ENCODE peak calls at places on chromosome 17, in five cellular contexts. N is trophoblast cell, V is mesenchymal stem cell, E is neuronal stem cell, L is H1. I is an unnamed sample.

GRCh38 chr17:71530227-71530626 is 590.6 kb upstream of the SOX9 start:
- DNase-seq in N (no peak), V (no peak), E (no peak), L (no peak), I (no peak)

GRCh38 chr17:55444471-55445441 is 23.1 kb upstream of the MMD start:
- DNase-seq in N (no peak), V (peak), E (no peak), L (no peak), I (no peak)

GRCh38 chr17:62714016-62714777 is 86.7 kb downstream of the MRC2 start:
- DNase-seq in N (peak), V (no peak), E (no peak), L (no peak), I (peak)

GRCh38 chr17:61968757-61969156 is 41.0 kb upstream of the INTS2 start:
- DNase-seq in N (no peak), V (no peak), E (no peak), L (no peak), I (no peak)

GRCh38 chr17:28612936-28613872 is 781 bp downstream of the RSKR start:
- DNase-seq in N (peak), V (peak), E (peak), L (no peak), I (peak)

GRCh38 chr17:13485327-13485726 is 116.4 kb downstream of the HS3ST3A1 start:
- DNase-seq in N (peak), V (no peak), E (no peak), L (no peak), I (no peak)

GRCh38 chr17:17151962-17152361 is 54.2 kb downstream of the PLD6 start:
- DNase-seq in N (peak), V (peak), E (no peak), L (no peak), I (no peak)

GRCh38 chr17:78979780-78980623 is at the start of gene LGALS3BP:
- DNase-seq in N (peak), V (peak), E (peak), L (no peak), I (peak)

GRCh38 chr17:71726320-71726719 is 394.5 kb upstream of the SOX9 start:
- DNase-seq in N (no peak), V (no peak), E (no peak), L (no peak), I (no peak)

GRCh38 chr17:75814021-75814395 is 29.4 kb downstream of the UNK start:
- DNase-seq in N (no peak), V (no peak), E (no peak), L (no peak), I (no peak)

GRCh38 chr17:81328489-81328888 is 33.4 kb upstream of the SLC38A10 start:
- DNase-seq in N (no peak), V (no peak), E (no peak), L (no peak), I (no peak)

GRCh38 chr17:81392909-81393654 is 2.2 kb upstream of the BAHCC1 start:
- DNase-seq in N (peak), V (no peak), E (no peak), L (no peak), I (no peak)

GRCh38 chr17:40355804-40356758 is 8.5 kb downstream of the GJD3 start:
- DNase-seq in N (no peak), V (no peak), E (no peak), L (no peak), I (no peak)

GRCh38 chr17:28295677-28296578 is 23.1 kb upstream of the TMEM97 start:
- DNase-seq in N (no peak), V (no peak), E (no peak), L (no peak), I (no peak)

GRCh38 chr17:74772071-74772470 is 4.1 kb downstream of the NAT9 start:
- DNase-seq in N (no peak), V (no peak), E (no peak), L (no peak), I (no peak)

DNA sequence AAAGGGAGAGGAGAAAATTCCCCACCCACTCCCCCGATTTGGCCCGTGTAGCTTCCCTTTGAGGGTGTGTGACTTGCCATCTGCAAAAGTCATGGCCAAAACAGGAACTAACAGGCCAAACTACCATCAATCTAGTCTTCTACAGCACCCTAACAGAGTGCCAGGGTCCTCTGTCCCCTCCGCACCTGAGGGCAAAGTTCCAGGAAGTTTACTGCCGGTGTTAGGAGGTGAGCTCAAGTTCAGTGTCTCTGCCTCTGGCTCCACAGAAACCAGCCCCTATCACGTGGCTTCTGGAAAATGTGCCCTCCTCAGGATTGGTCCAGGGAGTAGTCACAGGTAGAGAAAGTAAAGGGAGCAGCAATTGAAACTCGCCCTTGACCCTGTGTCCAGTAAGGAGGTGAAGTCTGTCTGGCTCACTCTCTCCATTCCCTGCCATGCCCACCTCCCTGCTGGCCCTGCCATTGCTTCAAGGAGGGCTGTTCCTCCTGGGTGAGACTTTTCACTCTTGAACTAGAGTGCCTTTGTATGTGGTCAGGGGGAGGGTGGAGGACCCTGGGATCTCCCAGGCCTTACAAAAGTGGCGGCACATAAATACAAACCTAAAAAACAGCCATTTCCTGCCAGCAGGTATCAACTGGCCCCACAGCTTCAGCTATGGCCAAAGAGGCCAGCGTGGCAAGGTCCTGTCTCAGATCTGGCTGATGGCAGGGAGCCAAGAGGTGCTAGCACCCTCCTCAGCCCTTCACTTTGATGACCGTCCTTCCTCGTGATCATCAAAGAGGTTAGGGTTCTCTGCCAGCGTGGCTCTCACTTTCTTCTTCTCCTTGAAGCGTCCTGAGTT is 5.3 kb downstream of the PRR15L start:
- DNase-seq in N (no peak), V (no peak), E (no peak), L (no peak), I (no peak)
- H3K23ac ChIP-seq in N (no peak), V (no peak), E (no peak), L (no peak), I (no peak)

DNA sequence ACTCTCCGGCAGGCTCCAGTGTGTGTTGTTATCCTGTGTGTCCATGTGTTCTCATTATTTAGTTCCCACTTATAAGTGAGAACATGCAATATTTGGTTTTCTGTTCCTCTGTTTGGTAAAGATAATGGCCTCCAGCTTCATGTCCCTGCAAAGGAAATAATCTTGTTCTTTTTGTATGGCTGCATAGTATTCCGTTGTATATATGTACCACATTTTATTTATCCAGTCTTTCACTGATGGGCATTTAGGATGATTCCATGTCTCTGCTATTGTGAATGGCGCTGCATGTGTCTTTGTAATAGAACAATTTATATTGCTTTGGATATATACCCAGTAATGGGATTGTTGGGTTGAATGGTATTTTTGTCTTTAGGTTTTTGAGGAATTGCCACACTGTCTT is 807.3 kb upstream of the CA10 start:
- DNase-seq in N (no peak), V (no peak), E (no peak), L (no peak), I (no peak)
- H2BK12ac ChIP-seq in N (no peak), V (no peak), E (no peak), L (no peak), I (no peak)

GRCh38 chr17:11601661-11602060 is 3.4 kb downstream of the DNAH9 start:
- DNase-seq in N (no peak), V (no peak), E (no peak), L (no peak), I (no peak)
- H3K23ac ChIP-seq in N (no peak), V (no peak), E (peak), L (no peak), I (no peak)

GRCh38 chr17:8484465-8484864 is 48.8 kb downstream of the NDEL1 start:
- DNase-seq in N (no peak), V (no peak), E (no peak), L (no peak), I (no peak)

GRCh38 chr17:8481703-8482102 is 46.0 kb downstream of the NDEL1 start:
- DNase-seq in N (no peak), V (no peak), E (no peak), L (no peak), I (no peak)

GRCh38 chr17:8481089-8481488 is 45.4 kb downstream of the NDEL1 start:
- DNase-seq in N (peak), V (no peak), E (no peak), L (no peak), I (peak)

GRCh38 chr17:8480011-8480976 is 44.6 kb downstream of the NDEL1 start:
- DNase-seq in N (no peak), V (no peak), E (no peak), L (no peak), I (peak)

DNA sequence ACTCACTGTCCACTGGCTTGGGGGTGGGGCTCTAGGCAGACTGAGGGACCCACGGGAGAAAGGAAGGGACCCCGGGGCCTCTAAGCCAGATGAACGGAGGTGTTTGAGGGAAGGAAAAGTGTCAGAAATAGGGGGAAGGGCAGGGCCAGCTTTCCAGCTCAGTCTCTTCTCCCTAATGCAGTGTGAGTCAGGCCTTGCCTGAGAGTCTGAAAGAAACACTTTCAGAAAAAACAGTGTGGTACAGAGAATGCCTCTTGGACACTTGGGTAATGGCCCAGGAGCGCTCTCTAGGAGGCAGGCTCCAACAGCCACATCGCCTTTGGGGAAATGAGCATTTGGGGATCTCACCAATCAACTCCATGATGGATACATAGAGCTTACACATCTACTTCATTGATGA is 46.9 kb downstream of the NDEL1 start:
- DNase-seq in N (no peak), V (no peak), E (no peak), L (no peak), I (no peak)
- H2BK12ac ChIP-seq in N (no peak), V (no peak), E (no peak), L (no peak), I (no peak)

GRCh38 chr17:7354262-7354781 is 634 bp upstream of the TMEM95 start:
- DNase-seq in N (peak), V (peak), E (no peak), L (no peak), I (no peak)
- H3K23ac ChIP-seq in N (no peak), V (no peak), E (no peak), L (no peak), I (no peak)